ENCODE peak calls at places on chromosomes 5 and 9, in seven cellular contexts. One of them, this sample, is unnamed.

GRCh38 chr9:108551030-108551964 is 304.5 kb downstream of the ACTL7B start:
- DNase-seq in cardiac muscle cell: no peak
- DNase-seq in mammary epithelial cell: peak
- DNase-seq in aorta: no peak
- DNase-seq in hepatocyte: peak
- DNase-seq in NCI-H1930: no peak
- DNase-seq in HT1080: peak
- DNase-seq in this sample: peak

GRCh38 chr5:142426129-142426641 is 101.4 kb upstream of the SPRY4 start:
- DNase-seq in cardiac muscle cell: no peak
- DNase-seq in mammary epithelial cell: no peak
- DNase-seq in aorta: no peak
- DNase-seq in hepatocyte: no peak
- DNase-seq in NCI-H1930: no peak
- DNase-seq in HT1080: peak
- DNase-seq in this sample: no peak

GRCh38 chr9:6644346-6645152 is 980 bp downstream of the GLDC start:
- DNase-seq in cardiac muscle cell: peak
- DNase-seq in mammary epithelial cell: no peak
- DNase-seq in aorta: no peak
- DNase-seq in hepatocyte: no peak
- DNase-seq in NCI-H1930: no peak
- DNase-seq in HT1080: no peak
- DNase-seq in this sample: no peak

GRCh38 chr9:86923061-86923460 is 24.2 kb downstream of the GAS1 start:
- DNase-seq in cardiac muscle cell: no peak
- DNase-seq in mammary epithelial cell: no peak
- DNase-seq in aorta: no peak
- DNase-seq in hepatocyte: no peak
- DNase-seq in NCI-H1930: no peak
- DNase-seq in HT1080: no peak
- DNase-seq in this sample: no peak

GRCh38 chr5:68562308-68562707 is 346.8 kb downstream of the PIK3R1 start:
- DNase-seq in cardiac muscle cell: peak
- DNase-seq in mammary epithelial cell: peak
- DNase-seq in aorta: no peak
- DNase-seq in hepatocyte: peak
- DNase-seq in NCI-H1930: no peak
- DNase-seq in HT1080: no peak
- DNase-seq in this sample: no peak

GRCh38 chr5:78586251-78586650 is 62.3 kb downstream of the LHFPL2 start:
- DNase-seq in cardiac muscle cell: no peak
- DNase-seq in mammary epithelial cell: peak
- DNase-seq in aorta: no peak
- DNase-seq in hepatocyte: peak
- DNase-seq in NCI-H1930: no peak
- DNase-seq in HT1080: peak
- DNase-seq in this sample: no peak

GRCh38 chr5:72137826-72138409 is 30.6 kb downstream of the MAP1B start:
- DNase-seq in cardiac muscle cell: no peak
- DNase-seq in mammary epithelial cell: no peak
- DNase-seq in aorta: no peak
- DNase-seq in hepatocyte: no peak
- DNase-seq in NCI-H1930: no peak
- DNase-seq in HT1080: no peak
- DNase-seq in this sample: peak

GRCh38 chr5:16508730-16509531 is 43.3 kb upstream of the ZNF622 start:
- DNase-seq in cardiac muscle cell: peak
- DNase-seq in mammary epithelial cell: peak
- DNase-seq in aorta: no peak
- DNase-seq in hepatocyte: peak
- DNase-seq in NCI-H1930: no peak
- DNase-seq in HT1080: peak
- DNase-seq in this sample: peak

This sample was measured in NCI-H460.